ENCODE peak calls at places on chromosomes 7 and 10, in four cellular contexts. P is GM12878, X is H1, R is SK-N-SH. L is an unnamed sample.

GRCh38 chr7:24576171-24577052 is 3.2 kb downstream of the PALS2 start:
- DNase-seq in P (peak; percentile 64), X (no peak), R (peak; percentile 74), L (peak; percentile 56)

GRCh38 chr10:28410420-28411135 is 107.7 kb upstream of the MPP7 start:
- DNase-seq in P (no peak), X (no peak), R (peak; percentile 23), L (peak; percentile 12)

GRCh38 chr10:72010234-72010992 is 46.2 kb downstream of the CHST3 start:
- DNase-seq in P (no peak), X (no peak), R (no peak), L (no peak)

GRCh38 chr7:155352753-155353115 is 55.1 kb downstream of the INSIG1 start:
- DNase-seq in P (no peak), X (no peak), R (no peak), L (no peak)

GRCh38 chr10:43479275-43479674 is 42.4 kb downstream of the ZNF487 start:
- DNase-seq in P (no peak), X (no peak), R (no peak), L (no peak)

GRCh38 chr7:125670926-125671572 is 741.4 kb upstream of the POT1 start:
- DNase-seq in P (no peak), X (no peak), R (peak; percentile 24), L (peak; percentile 9)

GRCh38 chr7:128744366-128744905 is 5.3 kb downstream of the CALU start:
- DNase-seq in P (no peak), X (no peak), R (no peak), L (no peak)

GRCh38 chr7:74174606-74175082 is 488 bp downstream of the EIF4H start:
- DNase-seq in P (no peak), X (no peak), R (peak; percentile 85), L (peak; percentile 30)

GRCh38 chr7:103150192-103150591 is 1.3 kb upstream of the NAPEPLD start:
- DNase-seq in P (no peak), X (no peak), R (no peak), L (peak; percentile 33)

GRCh38 chr10:131947631-131948347 is 33.9 kb downstream of the BNIP3 start:
- DNase-seq in P (no peak), X (no peak), R (no peak), L (no peak)
- TF ChIP-seq TCF12 in P (no peak), X (no peak), R (peak; percentile 40), L (no peak)

GRCh38 chr7:66307591-66308215 is 102.6 kb downstream of the TPST1 start:
- DNase-seq in P (no peak), X (no peak), R (no peak), L (peak; percentile 92)
- TF ChIP-seq TCF12 in P (no peak), X (no peak), R (no peak), L (no peak)

DNA sequence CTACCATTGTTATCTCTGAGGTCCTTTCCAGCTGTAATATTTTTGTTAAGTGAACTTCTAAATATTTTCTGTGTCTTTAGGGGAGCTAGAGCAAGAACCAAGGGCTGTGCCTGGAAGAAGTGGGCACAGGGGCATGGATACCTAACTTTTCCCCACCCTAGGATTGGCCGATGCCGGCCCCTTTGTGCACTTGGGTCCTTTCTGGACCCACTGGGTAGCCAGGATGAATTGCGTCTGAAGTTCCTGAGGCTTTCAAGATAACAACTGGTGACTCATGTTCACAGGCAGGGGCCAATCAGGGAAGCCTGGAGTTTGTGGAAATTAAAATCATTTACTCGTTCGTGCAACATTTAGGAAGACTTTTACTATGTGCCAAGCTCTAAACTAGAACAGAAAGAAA is 758 bp downstream of the DPCD start:
- DNase-seq in P (no peak), X (no peak), R (no peak), L (peak; percentile 40)
- TF ChIP-seq TCF12 in P (no peak), X (no peak), R (no peak), L (no peak)

GRCh38 chr7:79880312-79880711 is 254.3 kb upstream of the GNAI1 start:
- DNase-seq in P (no peak), X (no peak), R (no peak), L (no peak)
- TF ChIP-seq TCF12 in P (no peak), X (no peak), R (no peak), L (no peak)

DNA sequence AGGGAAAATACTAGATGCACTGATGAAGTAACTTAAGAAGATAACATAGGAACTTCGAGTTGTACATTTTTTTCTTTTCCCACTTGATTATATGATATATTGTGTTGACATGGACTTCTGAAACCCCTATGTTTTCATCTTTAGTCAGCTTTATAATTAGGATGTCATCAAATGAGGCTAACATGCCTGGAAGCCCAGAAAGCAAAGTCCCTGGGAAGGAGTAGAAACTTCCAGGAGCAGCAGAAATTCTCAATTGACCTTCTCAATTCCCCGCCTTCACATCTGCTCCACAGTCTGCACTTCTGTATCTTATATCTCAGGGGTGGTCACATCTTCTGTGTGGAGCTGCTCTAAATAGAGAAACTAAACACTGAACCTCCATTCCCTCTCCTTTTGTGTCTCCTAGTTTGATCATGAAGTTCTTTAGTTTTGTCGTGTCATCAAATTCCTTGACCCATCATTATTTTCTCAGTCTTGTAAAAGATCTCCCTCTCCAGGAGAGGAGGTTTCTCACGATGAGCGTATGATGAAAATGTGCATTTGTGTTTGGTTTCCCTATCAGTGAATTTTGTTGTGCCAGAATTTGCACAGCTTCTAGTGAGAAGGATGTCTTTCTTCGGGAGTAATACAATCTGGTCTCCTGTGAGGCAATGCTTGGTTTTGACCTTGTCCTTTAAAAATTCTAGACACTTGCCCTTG is 303.3 kb downstream of the SUGCT start:
- DNase-seq in P (no peak), X (no peak), R (no peak), L (no peak)
- TF ChIP-seq TCF12 in P (no peak), X (no peak), R (no peak), L (no peak)

DNA sequence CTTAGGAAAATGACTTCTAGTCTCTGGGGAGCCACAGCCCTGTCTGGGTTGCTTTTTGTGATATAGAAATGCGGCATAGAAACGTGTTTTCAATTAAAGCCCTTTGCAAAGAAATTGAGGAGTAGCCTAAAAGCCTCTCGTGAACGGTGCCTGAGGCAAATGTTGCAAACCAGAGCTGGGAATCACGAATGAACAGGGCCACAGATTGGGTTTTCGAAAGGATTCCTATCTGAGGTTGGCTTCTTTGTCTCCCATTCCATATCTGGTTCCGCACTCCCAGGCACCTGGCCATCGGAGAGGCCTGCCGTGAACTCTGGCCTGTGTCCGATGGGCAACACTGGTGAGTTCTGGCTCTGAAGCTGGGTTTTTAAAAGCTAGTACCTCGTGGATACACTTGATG is 221.6 kb downstream of the TCF7L2 start:
- DNase-seq in P (no peak), X (no peak), R (peak; percentile 68), L (no peak)
- TF ChIP-seq TCF12 in P (no peak), X (no peak), R (peak; percentile 32), L (no peak)

DNA sequence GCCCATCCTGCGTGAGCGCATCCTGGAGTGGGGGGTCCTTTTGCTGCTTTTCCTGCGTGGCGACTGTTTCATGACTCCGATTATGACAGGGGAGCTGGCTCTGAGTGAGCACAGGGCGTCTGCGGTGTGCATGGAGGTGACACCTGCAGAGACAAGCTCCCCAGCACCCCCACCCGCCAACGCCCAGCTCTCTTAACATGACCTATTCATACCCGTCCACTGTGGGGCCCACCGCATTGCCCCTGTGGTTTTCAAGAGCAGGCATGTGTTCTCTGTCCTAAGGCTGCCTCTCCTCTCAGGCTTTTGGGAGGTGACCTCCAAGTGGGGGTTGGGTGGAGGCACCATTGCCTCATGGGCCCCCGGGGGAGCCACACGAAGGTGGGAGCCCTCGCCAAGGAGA is 500.7 kb downstream of the TCERG1L start:
- DNase-seq in P (no peak), X (no peak), R (no peak), L (no peak)
- TF ChIP-seq TCF12 in P (no peak), X (no peak), R (no peak), L (no peak)

GRCh38 chr10:79055892-79056291 is 12.9 kb upstream of the ZMIZ1 start:
- DNase-seq in P (no peak), X (no peak), R (peak; percentile 11), L (no peak)

GRCh38 chr10:79056361-79056735 is 12.4 kb upstream of the ZMIZ1 start:
- DNase-seq in P (no peak), X (no peak), R (no peak), L (no peak)

GRCh38 chr10:79058899-79059771 is 9.6 kb upstream of the ZMIZ1 start:
- DNase-seq in P (no peak), X (no peak), R (peak; percentile 9), L (peak; percentile 96)

GRCh38 chr10:79056736-79057391 is 11.9 kb upstream of the ZMIZ1 start:
- DNase-seq in P (no peak), X (no peak), R (peak; percentile 38), L (no peak)

DNA sequence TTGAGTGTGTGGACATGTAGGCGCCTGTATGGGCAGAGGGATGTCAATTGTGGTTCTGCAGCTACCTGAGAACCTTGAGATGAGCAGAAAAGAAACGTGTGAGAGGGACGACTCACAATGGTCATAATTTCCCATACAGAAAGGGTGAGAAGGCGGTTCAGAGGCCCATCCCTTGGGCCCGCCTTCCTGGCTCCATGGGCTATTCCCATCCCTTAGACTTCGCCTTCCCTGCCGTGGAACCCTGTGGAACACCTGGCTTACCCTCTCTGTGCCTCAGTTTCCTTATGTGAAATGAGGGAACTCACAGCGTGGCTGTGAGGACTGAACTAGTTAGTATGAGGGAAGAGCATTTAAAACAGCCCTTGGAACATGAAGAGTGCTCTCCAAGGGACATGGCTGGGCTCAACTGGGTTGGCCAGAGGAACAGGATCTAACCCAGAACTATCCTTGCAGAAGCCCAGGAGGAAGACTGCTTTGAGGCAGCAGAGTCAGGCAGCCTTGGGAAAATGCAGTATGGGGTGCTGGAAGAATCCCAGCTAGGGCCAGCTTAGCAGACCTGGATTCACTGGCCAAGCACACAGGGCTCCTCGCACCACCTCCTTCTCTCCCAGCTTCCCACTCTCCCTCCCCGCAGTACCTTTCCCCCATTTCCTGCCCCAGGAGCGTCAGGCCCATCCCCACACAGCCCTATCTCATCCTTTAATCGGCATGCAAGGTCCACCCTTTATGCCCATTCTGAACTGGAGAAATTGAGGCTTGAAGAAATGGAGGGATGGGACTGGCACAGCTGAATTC is 11.1 kb upstream of the ZMIZ1 start:
- DNase-seq in P (no peak), X (no peak), R (peak; percentile 4), L (no peak)
- TF ChIP-seq TCF12 in P (no peak), X (no peak), R (no peak), L (no peak)